ENCODE peak calls at places on chromosomes 2 and 18, in seven cellular contexts. J is spleen, S is Right ventricle myocardium superior, Y is stomach, R is ACHN, B is Panc1, E is mucosa of descending colon. D is an unnamed sample.

GRCh38 chr2:75002007-75002406 is 43.6 kb downstream of the POLE4 start:
- DNase-seq in J (no peak), S (no peak), B (no peak), R (no peak), Y (no peak), E (no peak), D (no peak)

GRCh38 chr2:199310654-199311275 is 147.0 kb downstream of the SATB2 start:
- DNase-seq in J (no peak), R (no peak), S (no peak), B (no peak), E (no peak), Y (no peak), D (no peak)

GRCh38 chr2:199911877-199912161 is 726 bp downstream of the C2orf69 start:
- DNase-seq in J (no peak), S (no peak), E (no peak), R (no peak), Y (no peak), B (no peak), D (no peak)

GRCh38 chr2:200089040-200089755 is 133.8 kb downstream of the MAIP1 start:
- DNase-seq in J (no peak), R (no peak), S (no peak), E (no peak), Y (no peak), B (no peak), D (no peak)

GRCh38 chr18:58076052-58076451 is 32.0 kb downstream of the NEDD4L start:
- DNase-seq in J (no peak), R (no peak), B (no peak), E (no peak), S (no peak), Y (no peak), D (no peak)

GRCh38 chr2:237171396-237171795 is 85.7 kb downstream of the COPS8 start:
- DNase-seq in B (peak), E (no peak), S (no peak), R (peak), J (no peak), Y (no peak), D (peak)

GRCh38 chr2:27494944-27495554 is at the start of gene FNDC4:
- DNase-seq in R (peak), B (no peak), E (peak), S (no peak), Y (peak), J (peak), D (peak)

GRCh38 chr18:21115519-21116411 is 4.2 kb upstream of the ROCK1 start:
- DNase-seq in B (no peak), E (no peak), J (no peak), S (no peak), Y (no peak), R (no peak), D (no peak)

GRCh38 chr2:66585616-66586015 is 150.7 kb downstream of the MEIS1 start:
- DNase-seq in S (no peak), E (no peak), B (no peak), Y (no peak), R (no peak), J (no peak), D (no peak)

GRCh38 chr2:172467382-172467781 is 40.0 kb downstream of the ITGA6 start:
- DNase-seq in R (peak), J (no peak), B (no peak), E (no peak), Y (no peak), S (no peak), D (no peak)

GRCh38 chr2:64742678-64743077 is 89.0 kb upstream of the SERTAD2 start:
- DNase-seq in R (no peak), S (no peak), E (no peak), Y (no peak), B (no peak), J (no peak), D (no peak)

GRCh38 chr2:120680136-120680761 is 55.4 kb upstream of the GLI2 start:
- DNase-seq in R (peak), E (peak), B (no peak), S (peak), Y (peak), J (peak), D (peak)

GRCh38 chr2:189623049-189623448 is 38.2 kb upstream of the ASNSD1 start:
- DNase-seq in E (no peak), R (no peak), S (no peak), B (no peak), Y (no peak), J (no peak), D (no peak)

GRCh38 chr18:58315739-58316215 is 271.8 kb downstream of the NEDD4L start:
- DNase-seq in S (peak), E (peak), J (no peak), Y (no peak), R (no peak), B (no peak), D (no peak)

GRCh38 chr2:48398285-48399135 is 131.4 kb upstream of the STON1 start:
- DNase-seq in E (no peak), R (no peak), B (no peak), J (no peak), Y (no peak), S (no peak), D (no peak)

GRCh38 chr2:99481941-99482340 is 7.9 kb downstream of the REV1 start:
- DNase-seq in Y (no peak), S (no peak), J (no peak), E (peak), B (no peak), R (no peak), D (no peak)

GRCh38 chr18:32289480-32290075 is 99.7 kb downstream of the MEP1B start:
- DNase-seq in E (no peak), B (peak), Y (peak), S (no peak), J (no peak), R (peak), D (peak)

GRCh38 chr2:9179572-9180201 is 26.9 kb upstream of the ASAP2 start:
- DNase-seq in E (peak), Y (peak), S (no peak), J (no peak), B (peak), R (peak), D (peak)

GRCh38 chr18:29196307-29196706 is 1019.4 kb upstream of the CDH2 start:
- DNase-seq in S (no peak), J (no peak), E (no peak), Y (no peak), B (no peak), R (no peak), D (no peak)

GRCh38 chr2:38248246-38248645 is 128.8 kb downstream of the ATL2 start:
- DNase-seq in J (no peak), R (no peak), B (no peak), Y (no peak), E (no peak), S (no peak), D (no peak)

D was measured in thyroid gland.